ENCODE peak calls at places on chromosome 15, in four cellular contexts. R is stimulated activated CD4-positive, alpha-beta T cell treated with anti-CD3 and anti-CD28 coated beads, TNF-alpha, amount 100 ng/mL, for 4 hours; E is epithelial cell of esophagus; C is right cardiac atrium. M is an unnamed sample.

GRCh38 chr15:72782274-72782992 is 1.1 kb downstream of the ADPGK start:
- DNase-seq in C (no peak), R (no peak), E (no peak), M (no peak)

GRCh38 chr15:68492855-68493254 is 60.9 kb upstream of the ITGA11 start:
- DNase-seq in R (no peak), E (peak), C (peak), M (no peak)

GRCh38 chr15:59553879-59554735 is 57.5 kb upstream of the GCNT3 start:
- DNase-seq in E (peak), C (no peak), R (no peak), M (no peak)

GRCh38 chr15:61828008-61828407 is 232.2 kb downstream of the VPS13C start:
- DNase-seq in E (no peak), R (no peak), C (no peak), M (no peak)

GRCh38 chr15:40420071-40420713 is 14.6 kb downstream of the IVD start:
- DNase-seq in R (no peak), C (no peak), E (no peak), M (peak)

GRCh38 chr15:63583027-63583426 is 14.2 kb upstream of the FBXL22 start:
- DNase-seq in R (no peak), C (no peak), E (peak), M (no peak)

GRCh38 chr15:65208656-65209055 is 2.6 kb downstream of the CILP start:
- DNase-seq in R (no peak), E (no peak), C (no peak), M (no peak)

GRCh38 chr15:36501063-36501678 is 78.3 kb upstream of the CDIN1 start:
- DNase-seq in E (peak), R (no peak), C (no peak), M (no peak)

GRCh38 chr15:88454867-88455810 is 12.0 kb downstream of the MRPL46 start:
- DNase-seq in C (peak), E (peak), R (no peak), M (peak)

GRCh38 chr15:59436774-59437472 is 1.1 kb upstream of the FAM81A start:
- DNase-seq in E (no peak), C (peak), R (no peak), M (no peak)

GRCh38 chr15:57477736-57478522 is 101.6 kb downstream of the CGNL1 start:
- DNase-seq in R (no peak), E (no peak), C (no peak), M (peak)

GRCh38 chr15:40873625-40874561 is at the start of gene RHOV:
- DNase-seq in R (peak), E (peak), C (peak), M (no peak)

GRCh38 chr15:96326551-96327154 is 3.8 kb upstream of the NR2F2 start:
- DNase-seq in R (no peak), E (peak), C (peak), M (peak)

GRCh38 chr15:31442203-31443090 is 115.8 kb downstream of the KLF13 start:
- DNase-seq in E (peak), R (no peak), C (no peak), M (no peak)

GRCh38 chr15:46525984-46526725 is 891.3 kb downstream of the SQOR start:
- DNase-seq in C (no peak), E (no peak), R (no peak), M (no peak)

GRCh38 chr15:69511015-69511414 is 58.4 kb downstream of the RPLP1 start:
- DNase-seq in E (no peak), R (no peak), C (no peak), M (no peak)

GRCh38 chr15:90637693-90638092 is 79.5 kb upstream of the BLM start:
- DNase-seq in C (no peak), E (no peak), R (no peak), M (no peak)

GRCh38 chr15:73282567-73283200 is 86.1 kb downstream of the HCN4 start:
- DNase-seq in C (no peak), E (no peak), R (no peak), M (no peak)

GRCh38 chr15:31488437-31489204 is 162.0 kb downstream of the KLF13 start:
- DNase-seq in C (peak), E (peak), R (no peak), M (peak)